ENCODE peak calls at places on chromosome 3, in five cellular contexts. G is stimulated activated CD4-positive, alpha-beta T cell treated with anti-CD3 and anti-CD28 coated beads, TNF-alpha, amount 100 ng/mL, for 4 hours; O is EL; D is SW480; P is heart right ventricle. A is an unnamed sample.

GRCh38 chr3:153163349-153164008 is 1.5 kb downstream of the RAP2B start:
- DNase-seq in G (no peak), O (peak; percentile 54), D (peak; percentile 60), P (no peak), A (no peak)

GRCh38 chr3:38586546-38587520 is 62.7 kb downstream of the SCN5A start:
- DNase-seq in G (no peak), O (no peak), D (no peak), P (no peak), A (no peak)

GRCh38 chr3:52023101-52023770 is 27.5 kb upstream of the RPL29 start:
- DNase-seq in G (no peak), O (no peak), D (no peak), P (peak; percentile 6), A (no peak)

GRCh38 chr3:31165399-31165860 is 271.0 kb upstream of the GADL1 start:
- DNase-seq in G (no peak), O (no peak), D (no peak), P (no peak), A (no peak)

GRCh38 chr3:28973621-28974020 is 307.2 kb upstream of the RBMS3 start:
- DNase-seq in G (no peak), O (peak; percentile 37), D (no peak), P (no peak), A (no peak)

GRCh38 chr3:59995563-59995962 is 945.7 kb upstream of the CFAP20DC start:
- DNase-seq in G (no peak), O (no peak), D (no peak), P (no peak), A (no peak)

GRCh38 chr3:189394599-189395121 is 222.9 kb downstream of the TPRG1 start:
- DNase-seq in G (no peak), O (no peak), D (no peak), P (no peak), A (no peak)

GRCh38 chr3:155080692-155081091 is 573 bp downstream of the MME start:
- DNase-seq in G (no peak), O (no peak), D (no peak), P (no peak), A (no peak)

GRCh38 chr3:146712826-146713225 is 107.7 kb upstream of the PLSCR5 start:
- DNase-seq in G (no peak), O (no peak), D (no peak), P (no peak), A (no peak)

GRCh38 chr3:22372292-22372949 is 621.4 kb upstream of the ZNF385D start:
- DNase-seq in G (no peak), O (no peak), D (no peak), P (peak; percentile 12), A (no peak)

GRCh38 chr3:170802164-170803151 is 67.5 kb downstream of the RPL22L1 start:
- DNase-seq in G (no peak), O (peak; percentile 96), D (peak; percentile 85), P (no peak), A (no peak)

GRCh38 chr3:137762674-137763593 is 1.2 kb upstream of the SOX14 start:
- DNase-seq in G (no peak), O (no peak), D (no peak), P (no peak), A (no peak)

GRCh38 chr3:45224824-45225464 is 1.1 kb downstream of the TMEM158 start:
- DNase-seq in G (no peak), O (peak; percentile 83), D (peak; percentile 75), P (peak; percentile 75), A (peak; percentile 46)

GRCh38 chr3:118842147-118842863 is 192.3 kb downstream of the IGSF11 start:
- DNase-seq in G (no peak), O (peak; percentile 6), D (no peak), P (no peak), A (no peak)

GRCh38 chr3:35183915-35184675 is 455.2 kb upstream of the ARPP21 start:
- DNase-seq in G (no peak), O (no peak), D (no peak), P (no peak), A (no peak)

GRCh38 chr3:38544926-38545325 is 48.8 kb downstream of the EXOG start:
- DNase-seq in G (no peak), O (no peak), D (no peak), P (no peak), A (no peak)

GRCh38 chr3:82053236-82053635 is 291.8 kb upstream of the GBE1 start:
- DNase-seq in G (no peak), O (no peak), D (no peak), P (no peak), A (no peak)

GRCh38 chr3:153219147-153219546 is 57.1 kb downstream of the RAP2B start:
- DNase-seq in G (no peak), O (no peak), D (no peak), P (no peak), A (no peak)

A was measured in pancreas.